ENCODE peak calls at places on chromosome X, in eight cellular contexts. M is T-helper 1 cell; A is SIG-M5; W is fibroblast of pulmonary artery; F is activated naive CD4-positive, alpha-beta T cell treated with anti-CD3 and anti-CD28 coated beads, Interleukin-2, amount 50 U/mL, for 72 hours; T is iris pigment epithelial cell; J is H9; I is M059J. R is an unnamed sample.

GRCh38 chrX:47992093-47992375 is 11.8 kb downstream of the ZNF182 start:
- DNase-seq in I (peak), M (no peak), F (no peak), A (no peak), J (no peak), T (no peak), W (no peak), R (no peak)

GRCh38 chrX:12949927-12950656 is 24.8 kb upstream of the TMSB4X start:
- DNase-seq in J (no peak), T (peak), W (peak), A (peak), F (peak), I (peak), M (peak), R (no peak)

GRCh38 chrX:3175659-3176438 is 134.6 kb downstream of the ARSF start:
- DNase-seq in I (peak), F (no peak), J (no peak), W (peak), A (no peak), M (no peak), T (peak), R (no peak)

GRCh38 chrX:36019164-36019563 is 99.6 kb downstream of the CFAP47 start:
- DNase-seq in I (no peak), F (no peak), W (no peak), T (no peak), J (no peak), M (no peak), A (no peak), R (peak)

GRCh38 chrX:153349952-153350351 is 16.0 kb downstream of the ZNF275 start:
- DNase-seq in W (no peak), F (no peak), J (no peak), A (no peak), I (no peak), M (no peak), T (no peak), R (no peak)

GRCh38 chrX:2521092-2521926 is 20.5 kb upstream of the DHRSX start:
- DNase-seq in M (no peak), I (no peak), W (no peak), F (no peak), A (no peak), J (no peak), T (no peak), R (no peak)

GRCh38 chrX:10447577-10448214 is 172.7 kb downstream of the MID1 start:
- DNase-seq in F (no peak), W (peak), I (peak), T (peak), J (no peak), M (no peak), A (no peak), R (no peak)

GRCh38 chrX:83160096-83160495 is 348.0 kb upstream of the POU3F4 start:
- DNase-seq in I (no peak), T (no peak), M (no peak), J (no peak), A (no peak), W (no peak), F (no peak), R (no peak)

GRCh38 chrX:115892787-115893671 is 277.5 kb upstream of the AGTR2 start:
- DNase-seq in I (peak), M (peak), F (no peak), W (peak), A (no peak), J (peak), T (peak), R (peak)

GRCh38 chrX:109839694-109840358 is 106.8 kb upstream of the ACSL4 start:
- DNase-seq in F (no peak), W (peak), A (peak), T (peak), M (no peak), J (peak), I (peak), R (peak)

GRCh38 chrX:18884916-18885315 is 99.0 kb downstream of the PHKA2 start:
- DNase-seq in A (no peak), I (no peak), W (no peak), M (no peak), F (no peak), J (no peak), T (no peak), R (peak)

GRCh38 chrX:54785901-54786300 is 12.2 kb downstream of the ITIH6 start:
- DNase-seq in T (peak), F (no peak), W (peak), I (peak), A (no peak), J (peak), M (peak), R (no peak)

GRCh38 chrX:16700734-16701133 is 11.7 kb downstream of the CTPS2 start:
- DNase-seq in I (no peak), J (no peak), F (no peak), M (no peak), A (no peak), W (no peak), T (no peak), R (no peak)

GRCh38 chrX:3094261-3094660 is 53.0 kb downstream of the ARSF start:
- DNase-seq in M (no peak), T (peak), W (peak), J (no peak), A (no peak), F (no peak), I (peak), R (no peak)

GRCh38 chrX:84064164-84064563 is 123.8 kb downstream of the RPS6KA6 start:
- DNase-seq in I (no peak), A (no peak), M (no peak), T (peak), W (peak), F (no peak), J (no peak), R (no peak)

R was measured in H7.